ENCODE peak calls at places on chromosomes 7 and 10, in ten cellular contexts. X is neural progenitor cell; Q is cardiac fibroblast; V is LoVo; Z is activated CD4-positive, alpha-beta T cell treated with anti-CD3 and anti-CD28 coated beads for 48 hours; B is AG09309; I is CD4-positive, alpha-beta memory T cell; E is thyroid gland; W is skeletal muscle cell; P is amniotic stem cell. L is an unnamed sample.

GRCh38 chr10:46216836-46217748 is 69.7 kb upstream of the ANTXRL start:
- DNase-seq in X (no peak), Q (no peak), V (no peak), Z (no peak), B (no peak), I (no peak), E (no peak), W (no peak), P (no peak), L (peak; percentile 43)

GRCh38 chr7:99201027-99201426 is 6.9 kb downstream of the KPNA7 start:
- DNase-seq in X (no peak), Q (peak; percentile 39), V (peak; percentile 30), Z (no peak), B (peak; percentile 54), I (no peak), E (no peak), W (peak; percentile 33), P (peak; percentile 10), L (no peak)

GRCh38 chr10:30247704-30248103 is 101.4 kb downstream of the MTPAP start:
- DNase-seq in X (no peak), Q (no peak), V (no peak), Z (no peak), B (no peak), I (no peak), E (no peak), W (no peak), P (no peak), L (no peak)

GRCh38 chr10:132685121-132685891 is 100.6 kb downstream of the NKX6-2 start:
- DNase-seq in X (peak; percentile 20), Q (peak; percentile 58), V (no peak), Z (peak; percentile 47), B (no peak), I (no peak), E (no peak), W (no peak), P (no peak), L (peak; percentile 83)

GRCh38 chr7:28093617-28094232 is 86.9 kb downstream of the JAZF1 start:
- DNase-seq in X (peak; percentile 90), Q (peak; percentile 84), V (peak; percentile 28), Z (peak; percentile 85), B (no peak), I (peak; percentile 15), E (peak; percentile 59), W (no peak), P (no peak), L (peak; percentile 90)

GRCh38 chr10:85643839-85644525 is 722.6 kb downstream of the GRID1 start:
- DNase-seq in X (no peak), Q (no peak), V (peak; percentile 82), Z (no peak), B (no peak), I (no peak), E (no peak), W (no peak), P (no peak), L (no peak)

GRCh38 chr10:130491011-130491697 is 355.0 kb downstream of the GLRX3 start:
- DNase-seq in X (no peak), Q (no peak), V (no peak), Z (no peak), B (no peak), I (no peak), E (no peak), W (no peak), P (no peak), L (no peak)

GRCh38 chr7:26183545-26184282 is 16.8 kb downstream of the HNRNPA2B1 start:
- DNase-seq in X (no peak), Q (no peak), V (no peak), Z (no peak), B (no peak), I (no peak), E (no peak), W (no peak), P (no peak), L (no peak)

GRCh38 chr10:73876566-73876965 is 2.2 kb upstream of the CAMK2G start:
- DNase-seq in X (no peak), Q (no peak), V (no peak), Z (no peak), B (no peak), I (no peak), E (no peak), W (no peak), P (no peak), L (no peak)

GRCh38 chr10:9211228-9211627 is 1156.7 kb downstream of the GATA3 start:
- DNase-seq in X (peak; percentile 4), Q (no peak), V (peak; percentile 37), Z (no peak), B (no peak), I (no peak), E (no peak), W (no peak), P (no peak), L (no peak)

GRCh38 chr10:79427965-79428364 is 17.5 kb downstream of the ZCCHC24 start:
- DNase-seq in X (no peak), Q (no peak), V (no peak), Z (no peak), B (no peak), I (no peak), E (no peak), W (no peak), P (no peak), L (no peak)

GRCh38 chr7:16989883-16990413 is 108.2 kb upstream of the AGR3 start:
- DNase-seq in X (no peak), Q (peak; percentile 98), V (peak; percentile 100), Z (no peak), B (peak; percentile 61), I (no peak), E (peak; percentile 61), W (peak; percentile 84), P (peak; percentile 51), L (no peak)

GRCh38 chr7:157253850-157254249 is 83.0 kb upstream of the DNAJB6 start:
- DNase-seq in X (no peak), Q (no peak), V (no peak), Z (no peak), B (no peak), I (no peak), E (peak; percentile 98), W (no peak), P (no peak), L (no peak)

GRCh38 chr10:74289956-74290355 is 138.9 kb downstream of the ADK start:
- DNase-seq in X (peak; percentile 59), Q (peak; percentile 27), V (no peak), Z (no peak), B (no peak), I (no peak), E (peak; percentile 28), W (no peak), P (no peak), L (no peak)

L was measured in spleen.